ENCODE peak calls at places on chromosomes 5 and 9, in seven cellular contexts. One of them, this sample, is unnamed. For H3K9me3, the result is how much of the 10 kb centered on the place peaks cover.

GRCh38 chr9:134951461-134951860 is 33.7 kb upstream of the FCN1 start:
- DNase-seq in transverse colon: no peak
- DNase-seq in thyroid gland: no peak
- DNase-seq in right lobe of liver: no peak
- DNase-seq in heart right ventricle: no peak
- DNase-seq in neuronal stem cell: no peak
- DNase-seq in CD8-positive, alpha-beta T cell: no peak
- DNase-seq in this sample: peak

GRCh38 chr5:9363026-9363793 is 182.7 kb downstream of the SEMA5A start:
- DNase-seq in transverse colon: no peak
- DNase-seq in thyroid gland: no peak
- DNase-seq in right lobe of liver: no peak
- DNase-seq in heart right ventricle: no peak
- DNase-seq in neuronal stem cell: no peak
- DNase-seq in CD8-positive, alpha-beta T cell: no peak
- DNase-seq in this sample: no peak

GRCh38 chr5:82386576-82386975 is 108.4 kb upstream of the RPS23 start:
- DNase-seq in transverse colon: no peak
- DNase-seq in thyroid gland: no peak
- DNase-seq in right lobe of liver: no peak
- DNase-seq in heart right ventricle: no peak
- DNase-seq in neuronal stem cell: no peak
- DNase-seq in CD8-positive, alpha-beta T cell: no peak
- DNase-seq in this sample: no peak

GRCh38 chr5:138773215-138773614 is 20.0 kb downstream of the CTNNA1 start:
- DNase-seq in transverse colon: no peak
- DNase-seq in thyroid gland: no peak
- DNase-seq in right lobe of liver: no peak
- DNase-seq in heart right ventricle: no peak
- DNase-seq in neuronal stem cell: no peak
- DNase-seq in CD8-positive, alpha-beta T cell: no peak
- DNase-seq in this sample: no peak

GRCh38 chr5:82765765-82766164 is 311.4 kb downstream of the TMEM167A start:
- DNase-seq in transverse colon: no peak
- DNase-seq in thyroid gland: no peak
- DNase-seq in right lobe of liver: no peak
- DNase-seq in heart right ventricle: no peak
- DNase-seq in neuronal stem cell: no peak
- DNase-seq in CD8-positive, alpha-beta T cell: no peak
- DNase-seq in this sample: no peak

GRCh38 chr5:175657593-175658271 is at the start of gene HRH2:
- DNase-seq in transverse colon: peak
- DNase-seq in thyroid gland: peak
- DNase-seq in right lobe of liver: no peak
- DNase-seq in heart right ventricle: peak
- DNase-seq in neuronal stem cell: no peak
- DNase-seq in CD8-positive, alpha-beta T cell: no peak
- DNase-seq in this sample: peak

GRCh38 chr5:163373401-163374066 is 63.9 kb upstream of the CCNG1 start:
- DNase-seq in transverse colon: no peak
- DNase-seq in thyroid gland: no peak
- DNase-seq in right lobe of liver: no peak
- DNase-seq in heart right ventricle: no peak
- DNase-seq in neuronal stem cell: no peak
- DNase-seq in CD8-positive, alpha-beta T cell: no peak
- DNase-seq in this sample: no peak

GRCh38 chr5:137856201-137856600 is 11.5 kb upstream of the MYOT start:
- DNase-seq in transverse colon: no peak
- DNase-seq in thyroid gland: no peak
- DNase-seq in right lobe of liver: no peak
- DNase-seq in heart right ventricle: no peak
- DNase-seq in neuronal stem cell: no peak
- DNase-seq in CD8-positive, alpha-beta T cell: no peak
- DNase-seq in this sample: no peak

GRCh38 chr9:1869843-1870242 is 145.3 kb upstream of the SMARCA2 start:
- DNase-seq in transverse colon: no peak
- DNase-seq in thyroid gland: peak
- DNase-seq in right lobe of liver: no peak
- DNase-seq in heart right ventricle: peak
- DNase-seq in neuronal stem cell: peak
- DNase-seq in CD8-positive, alpha-beta T cell: no peak
- DNase-seq in this sample: no peak

GRCh38 chr9:94860678-94861588 is 134.4 kb downstream of the AOPEP start:
- DNase-seq in transverse colon: peak
- DNase-seq in thyroid gland: no peak
- DNase-seq in right lobe of liver: peak
- DNase-seq in heart right ventricle: no peak
- DNase-seq in neuronal stem cell: no peak
- DNase-seq in CD8-positive, alpha-beta T cell: peak
- DNase-seq in this sample: peak

GRCh38 chr5:149632311-149633251 is 51.3 kb downstream of the ARHGEF37 start:
- DNase-seq in transverse colon: peak
- DNase-seq in thyroid gland: peak
- DNase-seq in right lobe of liver: no peak
- DNase-seq in heart right ventricle: no peak
- DNase-seq in neuronal stem cell: no peak
- DNase-seq in CD8-positive, alpha-beta T cell: no peak
- DNase-seq in this sample: peak

GRCh38 chr5:31581498-31582099 is 49.5 kb downstream of the C5orf22 start:
- DNase-seq in transverse colon: no peak
- DNase-seq in thyroid gland: no peak
- DNase-seq in right lobe of liver: no peak
- DNase-seq in heart right ventricle: no peak
- DNase-seq in neuronal stem cell: peak
- DNase-seq in CD8-positive, alpha-beta T cell: no peak
- DNase-seq in this sample: no peak

GRCh38 chr5:150066901-150067396 is 19.4 kb downstream of the CSF1R start:
- DNase-seq in transverse colon: no peak
- DNase-seq in thyroid gland: no peak
- DNase-seq in right lobe of liver: no peak
- DNase-seq in heart right ventricle: no peak
- DNase-seq in neuronal stem cell: no peak
- DNase-seq in CD8-positive, alpha-beta T cell: no peak
- DNase-seq in this sample: no peak

GRCh38 chr5:120082316-120083068 is 381.6 kb upstream of the PRR16 start:
- DNase-seq in transverse colon: no peak
- DNase-seq in thyroid gland: no peak
- DNase-seq in right lobe of liver: no peak
- DNase-seq in heart right ventricle: no peak
- DNase-seq in neuronal stem cell: no peak
- DNase-seq in CD8-positive, alpha-beta T cell: no peak
- DNase-seq in this sample: no peak

GRCh38 chr5:14463629-14464028 is 118.0 kb upstream of the OTULINL start:
- DNase-seq in transverse colon: peak
- DNase-seq in thyroid gland: no peak
- DNase-seq in right lobe of liver: no peak
- DNase-seq in heart right ventricle: no peak
- DNase-seq in neuronal stem cell: no peak
- DNase-seq in CD8-positive, alpha-beta T cell: no peak
- DNase-seq in this sample: no peak

GRCh38 chr5:90093931-90094485 is 315.5 kb downstream of the CETN3 start:
- DNase-seq in transverse colon: no peak
- DNase-seq in thyroid gland: no peak
- DNase-seq in right lobe of liver: no peak
- DNase-seq in heart right ventricle: no peak
- DNase-seq in neuronal stem cell: no peak
- DNase-seq in CD8-positive, alpha-beta T cell: no peak
- DNase-seq in this sample: no peak

GRCh38 chr5:169176686-169177430 is 124.1 kb downstream of the SLIT3 start:
- DNase-seq in transverse colon: no peak
- DNase-seq in thyroid gland: no peak
- DNase-seq in right lobe of liver: no peak
- DNase-seq in heart right ventricle: no peak
- DNase-seq in neuronal stem cell: no peak
- DNase-seq in CD8-positive, alpha-beta T cell: no peak
- DNase-seq in this sample: no peak

GRCh38 chr9:106775960-106776359 is 87.0 kb upstream of the ZNF462 start:
- DNase-seq in transverse colon: no peak
- DNase-seq in thyroid gland: no peak
- DNase-seq in right lobe of liver: no peak
- DNase-seq in heart right ventricle: no peak
- DNase-seq in neuronal stem cell: no peak
- DNase-seq in CD8-positive, alpha-beta T cell: no peak
- DNase-seq in this sample: no peak

GRCh38 chr5:9782806-9783560 is 152.8 kb upstream of the TAS2R1 start:
- DNase-seq in transverse colon: peak
- DNase-seq in thyroid gland: no peak
- DNase-seq in right lobe of liver: no peak
- DNase-seq in heart right ventricle: no peak
- DNase-seq in neuronal stem cell: no peak
- DNase-seq in CD8-positive, alpha-beta T cell: no peak
- DNase-seq in this sample: no peak

GRCh38 chr9:114452219-114453169 is 52.8 kb downstream of the WHRN start:
- DNase-seq in transverse colon: peak
- DNase-seq in thyroid gland: no peak
- DNase-seq in right lobe of liver: no peak
- DNase-seq in heart right ventricle: no peak
- DNase-seq in neuronal stem cell: no peak
- DNase-seq in CD8-positive, alpha-beta T cell: peak
- DNase-seq in this sample: peak

GRCh38 chr5:64285188-64286130 is 119.8 kb downstream of the RNF180 start:
- DNase-seq in transverse colon: no peak
- DNase-seq in thyroid gland: no peak
- DNase-seq in right lobe of liver: no peak
- DNase-seq in heart right ventricle: no peak
- DNase-seq in neuronal stem cell: no peak
- DNase-seq in CD8-positive, alpha-beta T cell: no peak
- DNase-seq in this sample: no peak

DNA sequence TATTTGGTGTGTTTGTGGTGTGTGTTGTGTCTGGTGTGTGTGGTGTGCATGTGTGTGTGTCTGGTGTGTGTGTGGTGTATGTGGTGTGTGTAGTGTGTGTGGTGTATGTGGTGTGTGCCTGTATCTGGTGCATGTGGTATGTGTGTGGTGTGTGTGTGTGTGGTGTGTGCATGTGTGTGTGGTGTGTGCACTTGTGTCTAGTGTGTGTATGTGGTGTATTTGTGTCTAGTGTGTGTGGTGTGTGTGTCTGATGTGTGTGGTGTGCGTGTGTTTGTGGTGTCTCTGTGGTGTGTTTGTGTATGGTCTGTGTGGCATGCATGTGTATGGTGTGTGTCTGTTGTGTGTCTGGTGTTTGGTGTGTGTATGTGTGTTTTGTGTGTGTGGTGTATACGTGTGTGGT is 71.1 kb downstream of the CACNA1B start:
- DNase-seq in transverse colon: no peak
- DNase-seq in thyroid gland: no peak
- DNase-seq in right lobe of liver: no peak
- DNase-seq in heart right ventricle: no peak
- DNase-seq in neuronal stem cell: no peak
- DNase-seq in CD8-positive, alpha-beta T cell: no peak
- DNase-seq in this sample: no peak
- H3K9me3 ChIP-seq in transverse colon: under half
- H3K9me3 ChIP-seq in thyroid gland: under half
- H3K9me3 ChIP-seq in right lobe of liver: under half
- H3K9me3 ChIP-seq in heart right ventricle: under half
- H3K9me3 ChIP-seq in neuronal stem cell: under half
- H3K9me3 ChIP-seq in CD8-positive, alpha-beta T cell: under half
- H3K9me3 ChIP-seq in this sample: under half

GRCh38 chr5:126677101-126677500 is 76.4 kb downstream of the PHAX start:
- DNase-seq in transverse colon: no peak
- DNase-seq in thyroid gland: no peak
- DNase-seq in right lobe of liver: no peak
- DNase-seq in heart right ventricle: no peak
- DNase-seq in neuronal stem cell: no peak
- DNase-seq in CD8-positive, alpha-beta T cell: no peak
- DNase-seq in this sample: no peak

GRCh38 chr5:126675338-126675737 is 74.6 kb downstream of the PHAX start:
- DNase-seq in transverse colon: no peak
- DNase-seq in thyroid gland: no peak
- DNase-seq in right lobe of liver: no peak
- DNase-seq in heart right ventricle: no peak
- DNase-seq in neuronal stem cell: no peak
- DNase-seq in CD8-positive, alpha-beta T cell: no peak
- DNase-seq in this sample: no peak

GRCh38 chr5:126673477-126673876 is 72.7 kb downstream of the PHAX start:
- DNase-seq in transverse colon: peak
- DNase-seq in thyroid gland: no peak
- DNase-seq in right lobe of liver: no peak
- DNase-seq in heart right ventricle: no peak
- DNase-seq in neuronal stem cell: no peak
- DNase-seq in CD8-positive, alpha-beta T cell: no peak
- DNase-seq in this sample: no peak

GRCh38 chr5:126676195-126676624 is 75.5 kb downstream of the PHAX start:
- DNase-seq in transverse colon: peak
- DNase-seq in thyroid gland: peak
- DNase-seq in right lobe of liver: no peak
- DNase-seq in heart right ventricle: peak
- DNase-seq in neuronal stem cell: peak
- DNase-seq in CD8-positive, alpha-beta T cell: peak
- DNase-seq in this sample: no peak

GRCh38 chr5:126674145-126674544 is 73.4 kb downstream of the PHAX start:
- DNase-seq in transverse colon: peak
- DNase-seq in thyroid gland: no peak
- DNase-seq in right lobe of liver: no peak
- DNase-seq in heart right ventricle: no peak
- DNase-seq in neuronal stem cell: no peak
- DNase-seq in CD8-positive, alpha-beta T cell: no peak
- DNase-seq in this sample: no peak
- H3K9me3 ChIP-seq in transverse colon: under half
- H3K9me3 ChIP-seq in thyroid gland: under half
- H3K9me3 ChIP-seq in right lobe of liver: under half
- H3K9me3 ChIP-seq in heart right ventricle: under half
- H3K9me3 ChIP-seq in neuronal stem cell: under half
- H3K9me3 ChIP-seq in CD8-positive, alpha-beta T cell: under half
- H3K9me3 ChIP-seq in this sample: under half

DNA sequence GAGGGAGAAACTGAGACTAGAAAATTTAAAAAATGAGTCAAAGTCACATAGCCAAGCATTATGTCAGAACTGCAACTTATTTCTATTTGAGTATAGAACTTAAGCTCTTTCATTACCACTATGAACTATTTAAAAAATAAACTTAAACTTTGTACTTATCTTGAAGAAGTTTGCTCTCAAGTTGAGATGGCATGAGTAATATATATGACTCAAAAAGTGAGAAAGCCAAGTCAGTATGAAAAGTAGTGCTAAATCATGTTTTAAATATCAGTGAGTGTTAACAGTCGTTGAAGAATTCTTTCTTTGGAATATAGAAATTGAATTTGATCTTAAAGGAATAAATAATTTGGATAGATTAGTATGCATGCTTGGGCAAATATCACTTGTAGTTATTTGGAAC is 36.3 kb upstream of the CDH10 start:
- DNase-seq in transverse colon: no peak
- DNase-seq in thyroid gland: no peak
- DNase-seq in right lobe of liver: no peak
- DNase-seq in heart right ventricle: no peak
- DNase-seq in neuronal stem cell: no peak
- DNase-seq in CD8-positive, alpha-beta T cell: no peak
- DNase-seq in this sample: no peak
- H3K9me3 ChIP-seq in transverse colon: under half
- H3K9me3 ChIP-seq in thyroid gland: under half
- H3K9me3 ChIP-seq in right lobe of liver: under half
- H3K9me3 ChIP-seq in heart right ventricle: under half
- H3K9me3 ChIP-seq in neuronal stem cell: under half
- H3K9me3 ChIP-seq in CD8-positive, alpha-beta T cell: under half
- H3K9me3 ChIP-seq in this sample: under half

GRCh38 chr9:12503606-12504122 is 189.5 kb upstream of the TYRP1 start:
- DNase-seq in transverse colon: no peak
- DNase-seq in thyroid gland: no peak
- DNase-seq in right lobe of liver: no peak
- DNase-seq in heart right ventricle: no peak
- DNase-seq in neuronal stem cell: no peak
- DNase-seq in CD8-positive, alpha-beta T cell: no peak
- DNase-seq in this sample: no peak

GRCh38 chr9:12497790-12498189 is 195.4 kb upstream of the TYRP1 start:
- DNase-seq in transverse colon: no peak
- DNase-seq in thyroid gland: no peak
- DNase-seq in right lobe of liver: no peak
- DNase-seq in heart right ventricle: no peak
- DNase-seq in neuronal stem cell: no peak
- DNase-seq in CD8-positive, alpha-beta T cell: no peak
- DNase-seq in this sample: no peak

GRCh38 chr9:12502520-12502919 is 190.7 kb upstream of the TYRP1 start:
- DNase-seq in transverse colon: no peak
- DNase-seq in thyroid gland: no peak
- DNase-seq in right lobe of liver: no peak
- DNase-seq in heart right ventricle: no peak
- DNase-seq in neuronal stem cell: no peak
- DNase-seq in CD8-positive, alpha-beta T cell: no peak
- DNase-seq in this sample: no peak
- H3K9me3 ChIP-seq in transverse colon: under half
- H3K9me3 ChIP-seq in thyroid gland: under half
- H3K9me3 ChIP-seq in right lobe of liver: under half
- H3K9me3 ChIP-seq in heart right ventricle: under half
- H3K9me3 ChIP-seq in neuronal stem cell: under half
- H3K9me3 ChIP-seq in CD8-positive, alpha-beta T cell: under half
- H3K9me3 ChIP-seq in this sample: under half